ENCODE peak calls at places on chromosomes 11 and 22, in five cellular contexts. W is cardiac fibroblast; J is kidney epithelial cell; E is left colon; T is stimulated activated CD8-positive, alpha-beta memory T cell treated with anti-CD3 and anti-CD28 coated beads, Interleukin-12 subunit alpha, Interleukin-12 subunit beta, amount 100 ng/mL, for 4 hours. G is an unnamed sample.

GRCh38 chr11:95149659-95150294 is 60.1 kb downstream of the ENDOD1 start:
- DNase-seq in W (no peak), E (peak; percentile 30), T (no peak), J (peak; percentile 50), G (no peak)

GRCh38 chr11:78460468-78460867 is 42.8 kb upstream of the GAB2 start:
- DNase-seq in T (no peak), J (no peak), W (peak; percentile 48), E (no peak), G (peak; percentile 37)

GRCh38 chr11:72778535-72779494 is 15.0 kb downstream of the STARD10 start:
- DNase-seq in T (no peak), E (peak; percentile 67), W (no peak), J (no peak), G (no peak)

GRCh38 chr22:19360300-19360792 is 68.8 kb upstream of the CLTCL1 start:
- DNase-seq in J (no peak), T (no peak), W (no peak), E (no peak), G (no peak)

GRCh38 chr22:23509571-23510302 is 70.4 kb downstream of the IGLL1 start:
- DNase-seq in W (peak; percentile 53), E (no peak), J (no peak), T (no peak), G (no peak)

GRCh38 chr22:46119729-46120419 is 30.5 kb upstream of the PPARA start:
- DNase-seq in W (peak; percentile 84), J (no peak), T (no peak), E (peak; percentile 42), G (peak; percentile 48)

GRCh38 chr11:34284836-34285235 is 73.0 kb downstream of the ABTB2 start:
- DNase-seq in J (no peak), E (no peak), W (no peak), T (no peak), G (no peak)

GRCh38 chr22:46763051-46763705 is 728 bp downstream of the TBC1D22A start:
- DNase-seq in E (peak; percentile 63), W (peak; percentile 23), J (no peak), T (no peak), G (no peak)

GRCh38 chr11:122751298-122752070 is 86.8 kb upstream of the CRTAM start:
- DNase-seq in J (no peak), E (no peak), W (peak; percentile 57), T (no peak), G (peak; percentile 33)

GRCh38 chr11:23013509-23013908 is 153.2 kb upstream of the CCDC179 start:
- DNase-seq in E (no peak), J (no peak), T (no peak), W (no peak), G (no peak)

GRCh38 chr11:88603499-88603898 is 266.0 kb upstream of the CTSC start:
- DNase-seq in E (no peak), W (peak; percentile 64), T (no peak), J (no peak), G (no peak)

GRCh38 chr11:17798253-17798652 is 63.7 kb downstream of the KCNC1 start:
- DNase-seq in T (no peak), J (no peak), E (no peak), W (no peak), G (no peak)

GRCh38 chr22:44735518-44736428 is 16.6 kb upstream of the ARHGAP8 start:
- DNase-seq in T (peak; percentile 62), W (peak; percentile 56), E (peak; percentile 90), J (no peak), G (peak; percentile 17)

GRCh38 chr11:123745764-123746451 is 4.4 kb upstream of the ZNF202 start:
- DNase-seq in J (no peak), W (no peak), E (no peak), T (no peak), G (no peak)

GRCh38 chr11:35615911-35616900 is 2.1 kb upstream of the FJX1 start:
- DNase-seq in E (no peak), J (no peak), W (peak; percentile 82), T (no peak), G (peak; percentile 37)

GRCh38 chr11:119222308-119222707 is 16.2 kb downstream of the CBL start:
- DNase-seq in J (no peak), T (no peak), E (no peak), W (peak; percentile 59), G (peak; percentile 46)